ENCODE peak calls at places on chromosome 18, in eight cellular contexts. O, S, R, V, Z, N, D and L are unnamed samples.

GRCh38 chr18:46253498-46253897 is 149.3 kb downstream of the HAUS1 start:
- DNase-seq in O (no peak), S (no peak), R (no peak), V (no peak), Z (peak), N (no peak), D (no peak), L (no peak)

GRCh38 chr18:46481048-46481846 is 175.8 kb downstream of the LOXHD1 start:
- DNase-seq in O (peak), S (peak), R (no peak), V (peak), Z (no peak), N (peak), D (peak), L (peak)

GRCh38 chr18:78525364-78526111 is 454.1 kb upstream of the SALL3 start:
- DNase-seq in O (no peak), S (no peak), R (no peak), V (no peak), Z (no peak), N (peak), D (no peak), L (no peak)

GRCh38 chr18:10405014-10405493 is 49.4 kb upstream of the APCDD1 start:
- DNase-seq in O (no peak), S (no peak), R (no peak), V (no peak), Z (no peak), N (no peak), D (no peak), L (no peak)

GRCh38 chr18:55369346-55369745 is 218.6 kb downstream of the TCF4 start:
- DNase-seq in O (no peak), S (no peak), R (no peak), V (no peak), Z (no peak), N (no peak), D (no peak), L (no peak)

GRCh38 chr18:13581496-13581895 is 144.9 kb downstream of the FAM210A start:
- DNase-seq in O (no peak), S (no peak), R (no peak), V (no peak), Z (no peak), N (no peak), D (no peak), L (no peak)

GRCh38 chr18:3885209-3885792 is 435.3 kb downstream of the TGIF1 start:
- DNase-seq in O (no peak), S (peak), R (no peak), V (no peak), Z (no peak), N (no peak), D (peak), L (peak)

GRCh38 chr18:2337552-2338141 is 233.7 kb downstream of the METTL4 start:
- DNase-seq in O (peak), S (peak), R (no peak), V (no peak), Z (no peak), N (peak), D (peak), L (no peak)

GRCh38 chr18:63098014-63098981 is 221.3 kb downstream of the BCL2 start:
- DNase-seq in O (no peak), S (peak), R (no peak), V (no peak), Z (no peak), N (no peak), D (no peak), L (no peak)

GRCh38 chr18:111292-112014 is 46.9 kb upstream of the USP14 start:
- DNase-seq in O (peak), S (peak), R (peak), V (peak), Z (peak), N (peak), D (peak), L (peak)

GRCh38 chr18:27075828-27076227 is 109.3 kb downstream of the CHST9 start:
- DNase-seq in O (no peak), S (no peak), R (no peak), V (no peak), Z (no peak), N (no peak), D (no peak), L (peak)

GRCh38 chr18:58567453-58568196 is 61.3 kb downstream of the ALPK2 start:
- DNase-seq in O (peak), S (no peak), R (no peak), V (no peak), Z (peak), N (peak), D (no peak), L (no peak)

GRCh38 chr18:23228102-23229051 is 93.1 kb downstream of the CABLES1 start:
- DNase-seq in O (peak), S (peak), R (no peak), V (no peak), Z (no peak), N (no peak), D (no peak), L (peak)

GRCh38 chr18:11859903-11860407 is 8.7 kb downstream of the CHMP1B start:
- DNase-seq in O (peak), S (no peak), R (no peak), V (no peak), Z (peak), N (peak), D (no peak), L (no peak)